ENCODE peak calls at places on chromosomes 3 and 15, in nine cellular contexts. P, R, C, N, K, F, Q, X and Y are unnamed samples.

GRCh38 chr3:194787072-194787471 is 101.4 kb downstream of the FAM43A start:
- DNase-seq in F (no peak), C (no peak), K (no peak), R (no peak), P (no peak), X (no peak), N (no peak), Q (no peak), Y (no peak)

GRCh38 chr3:183698318-183698731 is 728 bp downstream of the YEATS2 start:
- DNase-seq in N (peak), C (peak), K (peak), P (no peak), Q (no peak), X (no peak), F (peak), R (peak), Y (no peak)

GRCh38 chr3:150359381-150359780 is 48.7 kb upstream of the TSC22D2 start:
- DNase-seq in X (no peak), K (no peak), N (no peak), F (no peak), P (no peak), Q (no peak), C (peak), R (no peak), Y (no peak)

GRCh38 chr3:11200679-11200952 is 46.3 kb downstream of the HRH1 start:
- DNase-seq in P (no peak), F (no peak), R (no peak), K (no peak), X (no peak), Q (no peak), N (no peak), C (peak), Y (no peak)

GRCh38 chr15:73344051-73344450 is 24.7 kb downstream of the HCN4 start:
- DNase-seq in F (no peak), C (peak), P (no peak), K (no peak), N (no peak), Q (peak), R (no peak), X (no peak), Y (no peak)

GRCh38 chr15:26848498-26848897 is 18.4 kb upstream of the GABRA5 start:
- DNase-seq in N (no peak), C (no peak), F (no peak), P (no peak), R (no peak), K (no peak), Q (no peak), X (no peak), Y (no peak)

GRCh38 chr3:14170569-14171159 is 7.7 kb downstream of the XPC start:
- DNase-seq in Q (no peak), R (no peak), C (peak), P (no peak), K (no peak), F (peak), X (no peak), N (no peak), Y (no peak)

GRCh38 chr15:63364293-63365003 is 17.2 kb downstream of the CA12 start:
- DNase-seq in K (no peak), F (no peak), N (peak), C (peak), Q (no peak), R (no peak), P (no peak), X (no peak), Y (no peak)

GRCh38 chr3:182671942-182672341 is 121.4 kb upstream of the ATP11B start:
- DNase-seq in K (no peak), C (peak), P (no peak), X (no peak), R (no peak), F (no peak), N (no peak), Q (no peak), Y (no peak)

GRCh38 chr3:122235147-122235546 is 51.7 kb downstream of the CASR start:
- DNase-seq in K (no peak), C (no peak), R (no peak), P (no peak), N (no peak), F (no peak), Q (no peak), X (no peak), Y (no peak)